ENCODE peak calls at places on chromosomes 5 and 9, in six cellular contexts. One of them, this sample, is unnamed.

GRCh38 chr9:130846487-130847305 is 11.6 kb downstream of the ABL1 start:
- DNase-seq in upper lobe of right lung: no peak
- DNase-seq in MM.1S: no peak
- DNase-seq in A549: peak; percentile 64
- DNase-seq in pancreas: peak; percentile 45
- DNase-seq in HepG2: no peak
- DNase-seq in this sample: no peak

GRCh38 chr5:55313870-55314617 is 6.3 kb downstream of the MTREX start:
- DNase-seq in upper lobe of right lung: no peak
- DNase-seq in MM.1S: no peak
- DNase-seq in A549: no peak
- DNase-seq in pancreas: no peak
- DNase-seq in HepG2: no peak
- DNase-seq in this sample: no peak

GRCh38 chr5:178068293-178068692 is 45.0 kb upstream of the N4BP3 start:
- DNase-seq in upper lobe of right lung: no peak
- DNase-seq in MM.1S: no peak
- DNase-seq in A549: no peak
- DNase-seq in pancreas: no peak
- DNase-seq in HepG2: no peak
- DNase-seq in this sample: no peak

GRCh38 chr5:76473676-76474075 is 70.6 kb downstream of the IQGAP2 start:
- DNase-seq in upper lobe of right lung: no peak
- DNase-seq in MM.1S: no peak
- DNase-seq in A549: no peak
- DNase-seq in pancreas: no peak
- DNase-seq in HepG2: no peak
- DNase-seq in this sample: no peak

GRCh38 chr9:80866121-80866520 is 823.2 kb downstream of the TLE1 start:
- DNase-seq in upper lobe of right lung: no peak
- DNase-seq in MM.1S: no peak
- DNase-seq in A549: no peak
- DNase-seq in pancreas: no peak
- DNase-seq in HepG2: no peak
- DNase-seq in this sample: no peak

GRCh38 chr9:5798581-5798980 is 34.3 kb downstream of the ERMP1 start:
- DNase-seq in upper lobe of right lung: no peak
- DNase-seq in MM.1S: no peak
- DNase-seq in A549: no peak
- DNase-seq in pancreas: no peak
- DNase-seq in HepG2: no peak
- DNase-seq in this sample: no peak

GRCh38 chr5:61659221-61659696 is 327.2 kb downstream of the ZSWIM6 start:
- DNase-seq in upper lobe of right lung: no peak
- DNase-seq in MM.1S: no peak
- DNase-seq in A549: no peak
- DNase-seq in pancreas: peak; percentile 60
- DNase-seq in HepG2: no peak
- DNase-seq in this sample: no peak

GRCh38 chr5:172188893-172189692 is 1.1 kb upstream of the STK10 start:
- DNase-seq in upper lobe of right lung: no peak
- DNase-seq in MM.1S: no peak
- DNase-seq in A549: no peak
- DNase-seq in pancreas: no peak
- DNase-seq in HepG2: no peak
- DNase-seq in this sample: no peak

GRCh38 chr5:56481998-56482698 is 249.0 kb upstream of the ANKRD55 start:
- DNase-seq in upper lobe of right lung: no peak
- DNase-seq in MM.1S: no peak
- DNase-seq in A549: no peak
- DNase-seq in pancreas: no peak
- DNase-seq in HepG2: no peak
- DNase-seq in this sample: no peak

GRCh38 chr5:56479126-56479525 is 246.0 kb upstream of the ANKRD55 start:
- DNase-seq in upper lobe of right lung: no peak
- DNase-seq in MM.1S: peak; percentile 58
- DNase-seq in A549: no peak
- DNase-seq in pancreas: no peak
- DNase-seq in HepG2: no peak
- DNase-seq in this sample: no peak

GRCh38 chr5:56481147-56481997 is 248.2 kb upstream of the ANKRD55 start:
- DNase-seq in upper lobe of right lung: peak; percentile 70
- DNase-seq in MM.1S: peak; percentile 59
- DNase-seq in A549: peak; percentile 50
- DNase-seq in pancreas: peak; percentile 49
- DNase-seq in HepG2: peak; percentile 35
- DNase-seq in this sample: peak; percentile 82

GRCh38 chr5:56479701-56480304 is 246.7 kb upstream of the ANKRD55 start:
- DNase-seq in upper lobe of right lung: no peak
- DNase-seq in MM.1S: peak; percentile 26
- DNase-seq in A549: no peak
- DNase-seq in pancreas: no peak
- DNase-seq in HepG2: no peak
- DNase-seq in this sample: no peak

GRCh38 chr5:56480305-56481146 is 247.4 kb upstream of the ANKRD55 start:
- DNase-seq in upper lobe of right lung: peak; percentile 72
- DNase-seq in MM.1S: peak; percentile 65
- DNase-seq in A549: no peak
- DNase-seq in pancreas: peak; percentile 61
- DNase-seq in HepG2: peak; percentile 96
- DNase-seq in this sample: peak; percentile 77
- H3K4me3 ChIP-seq in upper lobe of right lung: peak overlapping the region; percentile 64
- H3K4me3 ChIP-seq in MM.1S: peak overlapping the region; percentile 69
- H3K4me3 ChIP-seq in A549: peak overlapping the region; percentile 71
- H3K4me3 ChIP-seq in pancreas: peak overlapping the region; percentile 5
- H3K4me3 ChIP-seq in HepG2: peak overlapping the region; percentile 53
- H3K4me3 ChIP-seq in this sample: peak overlapping the region; percentile 45

DNA sequence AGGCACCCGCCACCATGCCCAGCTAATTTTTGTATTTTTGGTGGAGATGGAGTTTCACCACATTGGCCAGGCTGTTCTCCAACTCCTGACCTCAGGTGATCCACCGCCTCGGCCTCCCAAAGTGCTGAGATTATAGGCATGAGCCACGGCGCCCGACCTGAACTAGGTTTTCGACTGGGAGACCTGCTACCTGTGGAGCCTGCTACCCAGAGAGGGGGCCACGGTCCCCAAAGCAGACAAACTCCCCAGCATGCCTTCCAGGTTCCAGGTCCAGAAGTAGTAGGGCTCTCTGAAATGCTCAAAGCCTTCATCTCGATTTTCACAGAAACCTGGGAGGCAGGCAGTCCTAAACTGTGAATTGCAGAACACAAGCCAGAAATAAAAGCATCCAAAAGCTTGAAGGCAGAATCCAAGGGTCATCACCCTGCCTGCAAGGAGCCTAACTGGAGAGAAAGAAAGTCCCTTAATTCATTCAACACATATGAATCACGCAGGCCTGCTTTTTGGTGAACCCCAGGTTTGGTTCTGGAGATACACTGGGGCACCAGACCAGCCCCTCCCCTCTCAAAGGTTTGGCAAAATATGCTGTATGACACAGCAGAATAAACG is 4.6 kb upstream of the IRF1 start:
- DNase-seq in upper lobe of right lung: no peak
- DNase-seq in MM.1S: no peak
- DNase-seq in A549: no peak
- DNase-seq in pancreas: no peak
- DNase-seq in HepG2: no peak
- DNase-seq in this sample: peak; percentile 51
- H3K4me3 ChIP-seq in upper lobe of right lung: peak overlapping the region; percentile 88
- H3K4me3 ChIP-seq in MM.1S: peak overlapping the region; percentile 89
- H3K4me3 ChIP-seq in A549: peak overlapping the region; percentile 56
- H3K4me3 ChIP-seq in pancreas: no peak overlapping the region
- H3K4me3 ChIP-seq in HepG2: peak overlapping the region; percentile 73
- H3K4me3 ChIP-seq in this sample: peak overlapping the region; percentile 65

DNA sequence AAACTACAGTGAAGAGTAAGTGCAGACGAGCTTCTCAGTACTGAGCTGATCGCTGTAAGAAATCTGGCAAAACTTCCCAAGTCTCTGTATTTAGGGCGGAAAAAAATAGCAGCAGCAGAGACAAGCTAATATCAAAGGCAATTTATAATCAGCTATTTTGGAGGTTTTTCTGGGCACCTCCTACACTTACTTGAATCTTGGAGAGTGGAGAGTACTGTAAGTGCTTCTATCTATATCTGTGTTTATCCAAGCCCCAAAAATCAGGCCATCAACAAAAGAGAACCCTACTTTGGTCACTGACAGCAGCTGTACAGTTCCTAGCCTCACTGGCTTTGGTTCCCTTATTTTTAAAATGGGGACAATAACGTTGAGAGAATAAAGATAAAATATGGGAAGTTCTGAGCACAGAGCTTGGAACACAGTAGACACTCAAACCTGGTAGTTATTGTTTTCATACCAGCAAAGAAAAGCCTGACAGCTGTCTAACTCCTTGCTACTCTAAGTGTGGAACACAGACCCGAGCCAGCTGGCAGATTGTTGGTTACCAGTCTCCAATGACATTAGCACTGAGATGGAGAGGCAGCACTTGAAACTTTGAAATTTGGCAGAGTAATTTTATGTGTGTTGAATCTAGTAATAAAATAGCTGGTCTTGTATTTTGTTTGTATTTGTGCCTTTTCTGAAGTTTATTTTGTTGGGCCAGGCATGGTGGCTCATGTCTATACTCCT is 96.0 kb upstream of the SLC28A3 start:
- DNase-seq in upper lobe of right lung: no peak
- DNase-seq in MM.1S: no peak
- DNase-seq in A549: no peak
- DNase-seq in pancreas: no peak
- DNase-seq in HepG2: no peak
- DNase-seq in this sample: no peak
- H3K4me3 ChIP-seq in upper lobe of right lung: no peak overlapping the region
- H3K4me3 ChIP-seq in MM.1S: no peak overlapping the region
- H3K4me3 ChIP-seq in A549: no peak overlapping the region
- H3K4me3 ChIP-seq in pancreas: no peak overlapping the region
- H3K4me3 ChIP-seq in HepG2: no peak overlapping the region
- H3K4me3 ChIP-seq in this sample: no peak overlapping the region

GRCh38 chr9:129383005-129383414 is 204.9 kb upstream of the IER5L start:
- DNase-seq in upper lobe of right lung: peak; percentile 87
- DNase-seq in MM.1S: no peak
- DNase-seq in A549: no peak
- DNase-seq in pancreas: peak; percentile 90
- DNase-seq in HepG2: no peak
- DNase-seq in this sample: peak; percentile 75

GRCh38 chr9:129384138-129384886 is 206.3 kb upstream of the IER5L start:
- DNase-seq in upper lobe of right lung: no peak
- DNase-seq in MM.1S: no peak
- DNase-seq in A549: no peak
- DNase-seq in pancreas: no peak
- DNase-seq in HepG2: no peak
- DNase-seq in this sample: no peak

GRCh38 chr9:129384887-129385614 is 207.0 kb upstream of the IER5L start:
- DNase-seq in upper lobe of right lung: no peak
- DNase-seq in MM.1S: no peak
- DNase-seq in A549: no peak
- DNase-seq in pancreas: no peak
- DNase-seq in HepG2: no peak
- DNase-seq in this sample: no peak

GRCh38 chr9:129382281-129383004 is 204.4 kb upstream of the IER5L start:
- DNase-seq in upper lobe of right lung: no peak
- DNase-seq in MM.1S: no peak
- DNase-seq in A549: no peak
- DNase-seq in pancreas: no peak
- DNase-seq in HepG2: no peak
- DNase-seq in this sample: no peak

DNA sequence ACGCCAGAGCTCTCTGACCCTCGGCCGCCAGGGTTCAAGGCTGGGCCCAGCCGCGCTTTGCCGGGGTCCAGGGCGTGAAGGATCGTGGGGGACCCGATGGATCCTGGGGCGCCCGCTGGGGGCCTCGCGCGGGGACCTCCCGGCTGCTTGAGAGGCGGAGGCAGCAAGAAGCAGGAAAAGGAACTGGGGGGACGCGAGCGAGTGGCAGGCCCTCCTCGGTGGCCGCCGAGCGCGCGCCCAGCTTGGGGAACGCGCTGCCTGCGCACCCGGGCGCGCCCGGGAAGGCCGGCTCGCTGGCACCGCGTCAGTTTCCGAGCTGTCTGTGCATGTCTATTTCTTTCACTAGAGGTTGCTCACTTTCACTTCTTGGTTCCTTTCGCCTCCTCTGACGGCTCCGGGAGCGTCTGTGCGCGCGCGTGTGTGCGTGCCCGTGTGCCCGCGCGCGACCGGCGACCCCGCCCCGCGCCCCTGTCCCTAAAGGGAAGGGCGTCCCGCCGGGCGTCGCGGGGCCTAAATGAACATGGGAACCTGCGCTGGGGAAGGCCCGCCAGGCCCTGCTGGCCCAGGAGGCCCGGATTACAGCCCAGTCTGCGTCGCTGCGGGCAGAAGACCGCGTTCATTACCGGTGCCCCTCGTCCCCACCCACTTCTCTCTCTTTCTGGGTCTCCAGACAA is 205.5 kb upstream of the IER5L start:
- DNase-seq in upper lobe of right lung: peak; percentile 91
- DNase-seq in MM.1S: peak; percentile 73
- DNase-seq in A549: no peak
- DNase-seq in pancreas: peak; percentile 86
- DNase-seq in HepG2: no peak
- DNase-seq in this sample: peak; percentile 94
- H3K4me3 ChIP-seq in upper lobe of right lung: peak overlapping the region; percentile 69
- H3K4me3 ChIP-seq in MM.1S: peak overlapping the region; percentile 54
- H3K4me3 ChIP-seq in A549: no peak overlapping the region
- H3K4me3 ChIP-seq in pancreas: peak overlapping the region; percentile 13
- H3K4me3 ChIP-seq in HepG2: no peak overlapping the region
- H3K4me3 ChIP-seq in this sample: peak overlapping the region; percentile 37

DNA sequence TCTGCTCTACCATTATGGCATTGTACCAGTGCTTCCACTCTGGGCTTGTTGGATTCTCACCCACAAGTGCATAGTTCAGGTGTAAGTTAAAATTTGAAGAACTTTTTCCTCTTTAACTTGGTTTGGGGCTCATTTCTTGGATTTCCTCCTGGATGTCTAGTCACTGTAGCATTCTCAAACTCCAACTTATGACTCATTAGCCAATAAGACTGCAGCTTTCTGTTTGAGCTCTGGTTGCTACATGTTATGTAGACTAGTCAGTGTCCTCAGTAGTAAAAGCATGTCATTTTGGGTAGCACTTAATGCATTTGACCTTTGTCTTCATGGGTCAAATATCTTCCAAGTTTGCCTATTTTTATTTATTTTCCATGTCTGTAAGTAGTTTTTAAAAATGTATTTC is 790.8 kb downstream of the BRINP1 start:
- DNase-seq in upper lobe of right lung: no peak
- DNase-seq in MM.1S: no peak
- DNase-seq in A549: no peak
- DNase-seq in pancreas: no peak
- DNase-seq in HepG2: no peak
- DNase-seq in this sample: no peak
- H3K4me3 ChIP-seq in upper lobe of right lung: no peak overlapping the region
- H3K4me3 ChIP-seq in MM.1S: no peak overlapping the region
- H3K4me3 ChIP-seq in A549: no peak overlapping the region
- H3K4me3 ChIP-seq in pancreas: no peak overlapping the region
- H3K4me3 ChIP-seq in HepG2: no peak overlapping the region
- H3K4me3 ChIP-seq in this sample: no peak overlapping the region

This sample was measured in left lung.